ENCODE peak calls at places on chromosome 18, in eight cellular contexts. V is GM23248, I is upper lobe of right lung, W is right atrium auricular region, K is heart left ventricle, M is A549, G is adrenal gland, S is PC-3. R is an unnamed sample.

GRCh38 chr18:41456791-41457190 is 498.2 kb upstream of the PIK3C3 start:
- DNase-seq in W (no peak), M (no peak), I (no peak), V (no peak), K (no peak), S (peak; percentile 50), G (no peak), R (no peak)

GRCh38 chr18:35564795-35565453 is 16.6 kb upstream of the GALNT1 start:
- DNase-seq in V (no peak), M (no peak), K (no peak), S (no peak), I (no peak), G (no peak), W (no peak), R (no peak)

GRCh38 chr18:58484989-58485962 is 143.6 kb downstream of the ALPK2 start:
- DNase-seq in V (no peak), G (peak; percentile 27), I (no peak), K (no peak), M (no peak), W (no peak), S (no peak), R (no peak)

GRCh38 chr18:8800445-8800844 is 95.1 kb downstream of the MTCL1 start:
- DNase-seq in G (no peak), I (no peak), K (no peak), W (no peak), M (peak; percentile 60), V (peak; percentile 99), S (peak; percentile 98), R (peak; percentile 78)

GRCh38 chr18:52409732-52410131 is 69.7 kb downstream of the DCC start:
- DNase-seq in M (peak; percentile 1), V (no peak), G (no peak), W (no peak), K (no peak), S (peak; percentile 19), I (no peak), R (peak; percentile 33)

GRCh38 chr18:48855422-48856377 is 95.1 kb downstream of the SMAD7 start:
- DNase-seq in M (no peak), W (peak; percentile 84), I (peak; percentile 60), V (no peak), G (peak; percentile 38), K (no peak), S (no peak), R (no peak)

GRCh38 chr18:42414756-42415454 is 459.9 kb downstream of the PIK3C3 start:
- DNase-seq in K (no peak), W (peak; percentile 66), I (no peak), M (no peak), S (no peak), V (peak; percentile 75), G (peak; percentile 50), R (peak; percentile 79)

GRCh38 chr18:52237551-52237950 is 102.4 kb upstream of the DCC start:
- DNase-seq in S (peak; percentile 52), I (no peak), V (peak; percentile 82), G (no peak), M (no peak), K (no peak), W (no peak), R (peak; percentile 98)

GRCh38 chr18:68638613-68639012 is 76.3 kb downstream of the TMX3 start:
- DNase-seq in M (no peak), G (no peak), V (no peak), K (no peak), W (no peak), I (no peak), S (no peak), R (no peak)

GRCh38 chr18:21664069-21664468 is 40.5 kb downstream of the ABHD3 start:
- DNase-seq in M (peak; percentile 28), K (no peak), I (no peak), G (no peak), V (no peak), W (no peak), S (peak; percentile 70), R (no peak)

GRCh38 chr18:74806073-74806472 is 208.4 kb downstream of the ZNF407 start:
- DNase-seq in V (no peak), W (no peak), I (peak; percentile 66), G (no peak), S (peak; percentile 35), K (no peak), M (no peak), R (peak; percentile 5)

GRCh38 chr18:13245481-13246000 is 27.0 kb downstream of the LDLRAD4 start:
- DNase-seq in G (no peak), V (no peak), I (peak; percentile 39), S (no peak), M (no peak), K (no peak), W (no peak), R (no peak)

GRCh38 chr18:5600376-5601071 is 56.7 kb upstream of the EPB41L3 start:
- DNase-seq in M (no peak), W (no peak), I (no peak), S (peak; percentile 39), K (no peak), V (peak; percentile 46), G (no peak), R (no peak)

GRCh38 chr18:49875783-49876182 is 62.5 kb upstream of the ACAA2 start:
- DNase-seq in V (no peak), G (no peak), K (no peak), M (no peak), W (no peak), S (no peak), I (no peak), R (no peak)

GRCh38 chr18:1840878-1841277 is 730.4 kb downstream of the METTL4 start:
- DNase-seq in I (no peak), V (no peak), G (no peak), W (no peak), K (no peak), S (no peak), M (no peak), R (no peak)

GRCh38 chr18:72652990-72653593 is 109.0 kb upstream of the CBLN2 start:
- DNase-seq in W (no peak), S (peak; percentile 65), G (peak; percentile 39), K (no peak), V (peak; percentile 20), M (peak; percentile 4), I (no peak), R (peak; percentile 32)

GRCh38 chr18:22913861-22914260 is 19.3 kb upstream of the RBBP8 start:
- DNase-seq in I (peak; percentile 66), K (no peak), S (peak; percentile 97), W (no peak), M (no peak), G (no peak), V (no peak), R (peak; percentile 96)

DNA sequence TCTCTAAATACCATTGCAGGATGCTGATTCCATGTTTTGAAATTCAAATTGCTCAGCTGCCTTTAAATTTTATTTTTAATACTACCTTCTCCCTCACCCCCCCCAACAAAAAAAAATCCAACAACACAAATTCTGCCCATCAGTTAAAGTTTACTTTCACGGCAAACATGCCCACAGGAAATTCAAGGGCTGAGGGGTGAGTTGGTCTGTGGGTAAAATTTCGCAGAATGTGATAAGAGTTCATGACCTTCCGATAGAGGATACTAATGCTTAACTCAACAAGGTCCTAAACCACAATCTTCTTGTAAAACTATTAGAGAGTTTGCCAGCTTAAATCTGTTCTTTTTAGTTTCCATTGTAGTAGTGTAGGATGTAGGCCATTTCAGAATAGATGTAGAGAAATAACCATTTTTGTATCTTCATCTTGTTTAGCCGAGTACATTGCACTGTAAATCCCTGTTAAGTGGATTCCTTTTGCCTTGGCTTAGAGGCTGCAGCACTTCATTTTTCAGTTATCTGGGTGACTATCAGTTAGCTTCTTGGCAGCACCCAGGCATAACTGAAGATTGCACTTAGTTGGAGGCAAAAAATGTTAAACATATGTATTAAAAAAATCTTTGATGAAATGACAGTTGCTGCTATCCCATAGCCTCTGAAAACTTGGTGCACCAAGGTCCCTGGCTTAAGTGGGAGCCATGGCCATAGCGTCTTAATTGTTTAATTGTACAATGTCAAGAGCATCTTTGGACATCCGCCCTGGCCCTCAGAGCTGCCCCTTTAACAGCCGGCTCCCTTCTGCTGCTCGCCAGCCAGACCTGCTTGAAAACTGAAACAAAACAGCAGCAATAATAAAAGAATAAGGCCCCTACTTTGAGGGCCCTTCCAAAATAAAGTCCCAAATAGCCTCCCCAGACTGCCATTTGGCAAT is 232.4 kb downstream of the HAUS1 start:
- DNase-seq in K (no peak), W (no peak), G (no peak), M (no peak), I (peak; percentile 27), S (no peak), V (no peak), R (no peak)
- H3K4me1 ChIP-seq in K (peaks cover 5% of the 10 kb centered on the region), W (no peaks in the 10 kb centered on the region), G (peaks cover 4% of the 10 kb centered on the region), M (no peaks in the 10 kb centered on the region), I (peaks cover 13% of the 10 kb centered on the region), S (peaks cover 18% of the 10 kb centered on the region), V (no peaks in the 10 kb centered on the region), R (peaks cover 16% of the 10 kb centered on the region)

DNA sequence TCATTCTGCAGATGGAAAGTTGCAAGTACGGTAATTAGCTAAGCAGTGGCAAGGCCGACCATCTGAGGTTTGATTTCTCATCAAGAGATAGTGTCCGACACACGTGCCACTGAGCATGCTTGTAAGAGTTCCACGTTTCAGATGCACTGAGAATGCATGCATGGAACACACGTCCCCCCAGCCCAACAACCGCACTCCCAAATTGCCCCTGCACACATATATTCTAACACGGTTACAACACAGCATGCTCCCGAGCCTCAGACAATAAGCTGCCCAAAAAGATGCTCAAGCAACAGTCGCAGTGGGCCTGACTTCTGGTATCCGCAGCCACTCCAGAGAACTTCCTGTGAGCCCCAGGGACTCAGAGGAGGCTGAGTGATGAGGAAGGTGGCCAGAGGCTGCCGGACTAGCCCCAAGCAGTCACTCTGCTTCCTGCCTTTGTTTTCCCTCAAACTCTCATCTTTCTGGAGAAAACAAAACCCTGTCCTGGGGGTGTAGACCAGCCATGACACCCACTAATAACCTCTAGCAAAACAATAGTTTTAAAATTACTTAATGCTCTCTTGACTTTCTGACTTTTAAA is 204.0 kb downstream of the TGIF1 start:
- DNase-seq in K (no peak), W (no peak), V (no peak), S (no peak), M (no peak), G (no peak), I (no peak), R (no peak)
- H3K4me1 ChIP-seq in K (peaks cover 4% of the 10 kb centered on the region), W (no peaks in the 10 kb centered on the region), V (peaks cover 32% of the 10 kb centered on the region), S (peaks cover 37% of the 10 kb centered on the region), M (peaks cover 52% of the 10 kb centered on the region), G (peaks cover 51% of the 10 kb centered on the region), I (peaks cover 9% of the 10 kb centered on the region), R (peaks cover 40% of the 10 kb centered on the region)

DNA sequence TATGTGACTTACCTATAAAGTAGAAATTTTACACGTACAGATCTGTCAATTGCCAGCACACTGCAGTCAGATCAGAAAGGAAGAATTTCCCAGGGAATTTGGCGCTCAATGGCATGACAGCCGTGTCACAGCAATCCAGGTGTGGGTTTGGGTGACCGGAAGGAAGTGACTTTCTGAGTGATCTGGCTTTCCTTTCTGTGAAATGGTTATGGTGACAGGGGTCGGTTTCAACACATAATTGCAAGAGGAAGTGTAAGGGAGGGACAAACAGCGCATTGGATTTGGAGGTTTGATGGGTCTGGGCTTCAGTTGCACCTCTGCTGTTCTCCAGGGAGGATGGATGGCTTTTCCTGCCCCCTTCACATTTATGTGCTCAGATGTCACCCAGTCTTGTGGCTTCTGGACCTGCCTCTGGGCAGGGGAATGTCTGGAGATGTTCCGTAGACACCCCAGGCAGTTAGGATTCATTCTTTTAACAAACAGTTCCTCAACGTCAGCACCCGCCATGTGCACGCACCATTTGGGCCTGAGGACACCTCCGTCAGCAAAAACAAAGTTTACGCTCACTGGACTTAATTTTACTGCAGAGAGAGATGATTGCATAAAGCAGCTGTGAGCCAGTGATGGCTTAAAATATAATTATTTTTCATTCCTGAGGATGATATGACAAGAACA is 37.1 kb downstream of the MBP start:
- DNase-seq in V (no peak), M (no peak), G (no peak), W (no peak), S (no peak), I (no peak), K (no peak), R (no peak)
- H3K4me1 ChIP-seq in V (peaks cover 9% of the 10 kb centered on the region), M (peaks cover 22% of the 10 kb centered on the region), G (peaks cover 16% of the 10 kb centered on the region), W (no peaks in the 10 kb centered on the region), S (peaks cover 11% of the 10 kb centered on the region), I (peaks cover 39% of the 10 kb centered on the region), K (peaks cover 6% of the 10 kb centered on the region), R (peaks cover 19% of the 10 kb centered on the region)

GRCh38 chr18:76973512-76974302 is 151.3 kb downstream of the ZNF236 start:
- DNase-seq in M (no peak), G (no peak), K (no peak), I (no peak), V (no peak), W (no peak), S (no peak), R (no peak)
- H3K4me1 ChIP-seq in M (no peaks in the 10 kb centered on the region), G (no peaks in the 10 kb centered on the region), K (no peaks in the 10 kb centered on the region), I (no peaks in the 10 kb centered on the region), V (no peaks in the 10 kb centered on the region), W (no peaks in the 10 kb centered on the region), S (no peaks in the 10 kb centered on the region), R (peaks cover 12% of the 10 kb centered on the region)